ENCODE peak calls at places on chromosome 20, in four cellular contexts. S, H, R and J are unnamed samples.

GRCh38 chr20:48359692-48360337 is 468.0 kb downstream of the PREX1 start:
- DNase-seq in S (peak; percentile 54), H (no peak), R (peak; percentile 16), J (no peak)

GRCh38 chr20:13684566-13685222 is 46.0 kb upstream of the TASP1 start:
- DNase-seq in S (no peak), H (no peak), R (no peak), J (no peak)

GRCh38 chr20:60345106-60345505 is 386.9 kb downstream of the CDH26 start:
- DNase-seq in S (no peak), H (peak; percentile 27), R (no peak), J (no peak)

GRCh38 chr20:56574531-56575142 is 41.6 kb downstream of the FAM209B start:
- DNase-seq in S (no peak), H (no peak), R (no peak), J (no peak)

GRCh38 chr20:32231847-32232246 is 24.2 kb downstream of the POFUT1 start:
- DNase-seq in S (no peak), H (no peak), R (no peak), J (no peak)

GRCh38 chr20:61120595-61121515 is 131.2 kb upstream of the CDH4 start:
- DNase-seq in S (peak; percentile 67), H (no peak), R (no peak), J (peak; percentile 64)

GRCh38 chr20:8662433-8662954 is 406.4 kb upstream of the PLCB4 start:
- DNase-seq in S (no peak), H (no peak), R (no peak), J (no peak)

GRCh38 chr20:19602660-19603389 is 155.2 kb upstream of the RIN2 start:
- DNase-seq in S (no peak), H (no peak), R (no peak), J (no peak)

GRCh38 chr20:47392015-47392720 is 35.7 kb upstream of the ZMYND8 start:
- DNase-seq in S (peak; percentile 71), H (peak; percentile 23), R (peak; percentile 83), J (no peak)

GRCh38 chr20:31934968-31935764 is 16.7 kb downstream of the PDRG1 start:
- DNase-seq in S (peak; percentile 29), H (peak; percentile 37), R (no peak), J (peak; percentile 65)

GRCh38 chr20:34943808-34944568 is 11.6 kb downstream of the GSS start:
- DNase-seq in S (no peak), H (no peak), R (no peak), J (no peak)

GRCh38 chr20:62330576-62331317 is 27.9 kb downstream of the ADRM1 start:
- DNase-seq in S (no peak), H (no peak), R (no peak), J (no peak)

GRCh38 chr20:48422242-48422960 is 405.4 kb downstream of the PREX1 start:
- DNase-seq in S (no peak), H (no peak), R (no peak), J (no peak)

GRCh38 chr20:4135385-4136077 is 120.2 kb upstream of the RNF24 start:
- DNase-seq in S (peak; percentile 99), H (no peak), R (peak; percentile 37), J (no peak)

GRCh38 chr20:4919047-4919704 is 82.1 kb downstream of the SLC23A2 start:
- DNase-seq in S (no peak), H (no peak), R (no peak), J (no peak)

GRCh38 chr20:62688855-62689460 is 19.7 kb upstream of the NTSR1 start:
- DNase-seq in S (peak; percentile 29), H (no peak), R (no peak), J (no peak)

GRCh38 chr20:17287503-17287902 is 60.7 kb downstream of the PCSK2 start:
- DNase-seq in S (no peak), H (no peak), R (no peak), J (peak; percentile 66)

GRCh38 chr20:9981834-9982233 is 53.0 kb upstream of the ANKEF1 start:
- DNase-seq in S (no peak), H (no peak), R (no peak), J (no peak)

GRCh38 chr20:57399587-57400261 is 8.5 kb downstream of the RBM38 start:
- DNase-seq in S (no peak), H (no peak), R (no peak), J (no peak)

GRCh38 chr20:56716806-56717205 is 87.7 kb downstream of the TFAP2C start:
- DNase-seq in S (no peak), H (no peak), R (no peak), J (no peak)

GRCh38 chr20:50744143-50744792 is 12.9 kb downstream of the PARD6B start:
- DNase-seq in S (peak; percentile 96), H (peak; percentile 64), R (peak; percentile 76), J (peak; percentile 46)

GRCh38 chr20:62675156-62675871 is 33.0 kb downstream of the SLCO4A1 start:
- DNase-seq in S (no peak), H (peak; percentile 64), R (no peak), J (no peak)

GRCh38 chr20:7980332-7981046 is 39.1 kb downstream of the TMX4 start:
- DNase-seq in S (peak; percentile 79), H (peak; percentile 33), R (peak; percentile 15), J (peak; percentile 1)

GRCh38 chr20:59948212-59948611 is 8.0 kb downstream of the FAM217B start:
- DNase-seq in S (no peak), H (no peak), R (no peak), J (no peak)

GRCh38 chr20:32199006-32199405 is 8.5 kb downstream of the PLAGL2 start:
- DNase-seq in S (no peak), H (no peak), R (no peak), J (no peak)

GRCh38 chr20:956330-956951 is 40.3 kb upstream of the ANGPT4 start:
- DNase-seq in S (peak; percentile 74), H (peak; percentile 87), R (peak; percentile 34), J (peak; percentile 93)

GRCh38 chr20:3000852-3001523 is 42.4 kb upstream of the GNRH2 start:
- DNase-seq in S (no peak), H (peak; percentile 53), R (peak; percentile 18), J (no peak)

GRCh38 chr20:63979549-63980316 is at the start of gene SAMD10:
- DNase-seq in S (peak; percentile 70), H (peak; percentile 85), R (peak; percentile 67), J (no peak)

GRCh38 chr20:10876558-10876957 is 202.8 kb upstream of the JAG1 start:
- DNase-seq in S (no peak), H (no peak), R (no peak), J (no peak)

GRCh38 chr20:62980970-62981369 is 25.8 kb downstream of the BHLHE23 start:
- DNase-seq in S (no peak), H (peak; percentile 73), R (no peak), J (no peak)

DNA sequence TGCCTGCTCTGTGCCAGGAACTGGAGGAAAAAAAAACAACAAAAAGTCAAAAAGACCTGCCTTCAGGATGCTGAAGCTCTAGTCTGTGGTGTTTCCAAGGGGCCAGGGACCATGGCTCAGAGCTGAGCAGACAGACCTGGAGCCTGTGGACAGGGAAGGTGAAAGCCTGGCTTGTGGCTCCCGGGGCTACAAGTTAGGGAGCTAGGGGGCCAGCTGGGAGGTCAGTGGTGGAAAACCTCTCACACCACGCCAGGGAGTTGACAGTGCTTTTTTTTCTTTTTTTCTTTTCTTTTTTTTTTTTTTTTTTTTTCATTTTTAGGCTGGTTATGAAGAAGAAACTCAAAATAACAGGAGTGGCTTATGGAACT is 1.2 kb upstream of the NPEPL1 start:
- DNase-seq in S (no peak), H (no peak), R (no peak), J (no peak)
- TF ChIP-seq TAF1 in S (no peak), H (no peak), R (no peak), J (no peak)

DNA sequence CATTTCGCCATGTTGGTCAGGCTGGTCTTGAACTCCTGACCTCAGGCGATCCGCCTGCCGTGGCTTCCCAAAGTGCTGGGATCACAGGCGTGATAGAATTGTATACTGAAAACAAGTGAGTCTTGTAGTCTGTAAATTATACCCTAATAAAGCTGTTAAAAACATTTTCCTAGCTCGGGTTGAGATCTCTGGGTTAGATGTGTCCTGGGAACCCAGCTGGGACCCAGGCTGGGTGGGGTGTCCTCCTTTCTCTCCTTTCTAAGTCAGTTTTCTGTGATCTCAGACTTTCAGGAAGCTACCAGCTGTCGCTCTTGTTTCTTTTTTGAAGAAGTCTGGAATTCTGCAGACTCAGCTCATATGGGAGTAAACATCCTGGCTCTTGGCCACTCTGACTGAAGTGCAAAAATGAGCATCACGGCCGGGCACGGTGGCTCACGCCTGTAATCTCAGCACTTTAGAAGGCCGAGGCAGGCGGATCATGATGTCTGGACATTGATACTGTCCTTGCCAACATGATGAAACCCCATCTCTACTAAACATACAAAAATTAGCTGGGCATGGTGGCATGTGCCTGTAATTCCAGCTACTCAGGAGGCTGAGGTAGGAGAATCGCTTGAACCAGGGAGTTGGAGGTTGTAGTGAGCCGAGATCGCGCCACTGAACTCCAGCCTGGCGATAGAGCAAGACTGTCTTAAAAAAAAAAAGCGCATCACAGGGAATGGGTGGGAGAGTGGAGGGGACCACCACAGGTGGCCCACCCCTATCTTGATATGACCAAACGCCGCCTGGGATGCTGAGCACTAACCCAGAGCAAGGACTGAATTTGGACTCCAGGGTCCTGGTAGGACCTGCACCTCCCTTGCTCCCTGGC is 9.9 kb upstream of the PCIF1 start:
- DNase-seq in S (peak; percentile 66), H (no peak), R (no peak), J (no peak)
- TF ChIP-seq TAF1 in S (no peak), H (no peak), R (no peak), J (no peak)

GRCh38 chr20:40651121-40651520 is 37.9 kb downstream of the MAFB start:
- DNase-seq in S (no peak), H (no peak), R (no peak), J (no peak)

GRCh38 chr20:40648505-40649072 is 40.4 kb downstream of the MAFB start:
- DNase-seq in S (peak; percentile 49), H (peak; percentile 48), R (no peak), J (no peak)

GRCh38 chr20:40652426-40652825 is 36.6 kb downstream of the MAFB start:
- DNase-seq in S (no peak), H (no peak), R (no peak), J (no peak)

GRCh38 chr20:40646321-40647212 is 42.5 kb downstream of the MAFB start:
- DNase-seq in S (no peak), H (no peak), R (no peak), J (no peak)

DNA sequence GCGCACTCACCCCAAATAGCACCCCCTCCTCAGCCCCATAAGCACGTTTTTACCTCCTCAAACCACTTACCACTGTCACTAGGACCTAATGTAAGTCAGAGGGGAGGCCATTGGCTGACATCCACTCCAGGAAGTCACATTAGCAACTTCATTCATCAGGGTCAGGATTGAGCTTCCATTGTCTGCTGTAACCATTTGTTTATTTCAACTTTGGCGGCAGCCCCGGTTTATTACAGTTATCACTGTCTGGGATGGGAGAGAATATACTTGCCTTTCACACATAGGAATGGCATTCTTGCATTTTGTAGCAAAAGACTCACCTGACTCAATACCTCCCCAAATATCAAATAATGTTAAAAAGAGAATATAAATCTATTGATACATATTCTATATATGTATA is 38.3 kb downstream of the MAFB start:
- DNase-seq in S (no peak), H (no peak), R (no peak), J (no peak)
- TF ChIP-seq TAF1 in S (no peak), H (no peak), R (no peak), J (no peak)

GRCh38 chr20:39152126-39152525 is 190.0 kb downstream of the DHX35 start:
- DNase-seq in S (peak; percentile 89), H (no peak), R (no peak), J (no peak)
- TF ChIP-seq TAF1 in S (no peak), H (no peak), R (no peak), J (no peak)

GRCh38 chr20:33793011-33793931 is 17.9 kb upstream of the CHMP4B start:
- DNase-seq in S (peak; percentile 40), H (no peak), R (no peak), J (no peak)
- TF ChIP-seq TAF1 in S (no peak), H (no peak), R (no peak), J (no peak)

GRCh38 chr20:14992961-14993360 is 655.5 kb upstream of the FLRT3 start:
- DNase-seq in S (peak; percentile 37), H (peak; percentile 43), R (no peak), J (no peak)
- TF ChIP-seq TAF1 in S (no peak), H (no peak), R (no peak), J (no peak)